ENCODE peak calls at places on chromosomes 13 and 19, in four cellular contexts. T is GF-D8; I is NCI-H2029 treated with DMSO at 0.1 percent for 48 hours; J is stimulated activated CD4-positive, alpha-beta T cell treated with anti-CD3 and anti-CD28 coated beads, Interleukin-12 subunit alpha, Interleukin-12 subunit beta, amount 100 ng/mL, for 48 hours. U is an unnamed sample.

GRCh38 chr19:7658219-7658686 is 10.6 kb upstream of the RETN start:
- DNase-seq in T (no peak), I (no peak), J (no peak), U (no peak)

GRCh38 chr19:49403404-49404187 is 15.5 kb downstream of the KASH5 start:
- DNase-seq in T (no peak), I (peak), J (no peak), U (no peak)

GRCh38 chr19:53140351-53140750 is 7.6 kb upstream of the ZNF415 start:
- DNase-seq in T (no peak), I (no peak), J (no peak), U (no peak)

GRCh38 chr13:55602784-55603183 is 1537.9 kb upstream of the PRR20A start:
- DNase-seq in T (no peak), I (no peak), J (no peak), U (no peak)

GRCh38 chr13:69324109-69324886 is 783.3 kb upstream of the ATXN8OS start:
- DNase-seq in T (peak), I (peak), J (no peak), U (peak)

GRCh38 chr19:34067861-34068271 is 104.4 kb upstream of the LSM14A start:
- DNase-seq in T (no peak), I (no peak), J (no peak), U (peak)

GRCh38 chr19:576768-577438 is 4.5 kb downstream of the BSG start:
- DNase-seq in T (no peak), I (no peak), J (no peak), U (no peak)

GRCh38 chr19:47094557-47095517 is 18.7 kb downstream of the ZC3H4 start:
- DNase-seq in T (peak), I (no peak), J (peak), U (no peak)

GRCh38 chr13:114110091-114110829 is 22.2 kb downstream of the RASA3 start:
- DNase-seq in T (peak), I (no peak), J (peak), U (no peak)

GRCh38 chr13:113917523-113918371 is 53.9 kb upstream of the GAS6 start:
- DNase-seq in T (no peak), I (no peak), J (no peak), U (no peak)

GRCh38 chr19:5949792-5950305 is 28.1 kb downstream of the RANBP3 start:
- DNase-seq in T (no peak), I (peak), J (no peak), U (no peak)

GRCh38 chr13:21011378-21011777 is 50.0 kb downstream of the LATS2 start:
- DNase-seq in T (no peak), I (no peak), J (no peak), U (peak)

GRCh38 chr19:14979498-14980255 is at the start of gene SLC1A6:
- DNase-seq in T (no peak), I (no peak), J (no peak), U (no peak)

GRCh38 chr13:20525144-20525600 is 485 bp downstream of the CRYL1 start:
- DNase-seq in T (no peak), I (no peak), J (peak), U (peak)

GRCh38 chr19:2254052-2254872 is 2.0 kb downstream of the JSRP1 start:
- DNase-seq in T (no peak), I (no peak), J (no peak), U (no peak)

GRCh38 chr19:14761607-14762006 is 16.8 kb downstream of the ADGRE2 start:
- DNase-seq in T (no peak), I (no peak), J (no peak), U (no peak)

GRCh38 chr13:61466280-61466679 is 50.6 kb upstream of the PCDH20 start:
- DNase-seq in T (no peak), I (no peak), J (no peak), U (peak)

GRCh38 chr19:10454267-10454666 is 33.9 kb downstream of the PDE4A start:
- DNase-seq in T (no peak), I (no peak), J (no peak), U (no peak)

GRCh38 chr19:18231775-18232174 is 5.5 kb upstream of the PDE4C start:
- DNase-seq in T (no peak), I (no peak), J (no peak), U (no peak)

GRCh38 chr19:10686661-10687517 is 14.3 kb upstream of the QTRT1 start:
- DNase-seq in T (no peak), I (no peak), J (no peak), U (no peak)

GRCh38 chr19:46232029-46232428 is 2.5 kb downstream of the IGFL1 start:
- DNase-seq in T (no peak), I (no peak), J (no peak), U (no peak)

GRCh38 chr19:21513651-21514050 is 8.2 kb downstream of the ZNF429 start:
- DNase-seq in T (no peak), I (no peak), J (no peak), U (no peak)

GRCh38 chr13:20828540-20829364 is 55.0 kb upstream of the EEF1AKMT1 start:
- DNase-seq in T (peak), I (no peak), J (no peak), U (peak)

GRCh38 chr13:114136576-114136975 is 4.2 kb upstream of the RASA3 start:
- DNase-seq in T (no peak), I (no peak), J (no peak), U (no peak)

GRCh38 chr13:70405266-70405665 is 297.0 kb upstream of the KLHL1 start:
- DNase-seq in T (no peak), I (no peak), J (no peak), U (no peak)

GRCh38 chr19:3682741-3683404 is 17.4 kb downstream of the PIP5K1C start:
- DNase-seq in T (no peak), I (no peak), J (no peak), U (no peak)

GRCh38 chr19:35436477-35437141 is 11.4 kb upstream of the FFAR2 start:
- DNase-seq in T (peak), I (no peak), J (no peak), U (peak)

GRCh38 chr13:103187621-103188020 is 121.4 kb upstream of the SLC10A2 start:
- DNase-seq in T (no peak), I (no peak), J (no peak), U (no peak)

GRCh38 chr13:100544866-100545683 is 43.5 kb downstream of the GGACT start:
- DNase-seq in T (no peak), I (peak), J (no peak), U (no peak)

U was measured in Caki2.